ENCODE peak calls at places on chromosome 5, in four cellular contexts. U is right lobe of liver, K is tibial nerve, G is H1. L is an unnamed sample. For H3K27me3, the result is how much of the 10 kb centered on the place peaks cover.

GRCh38 chr5:78467744-78468357 is 107.4 kb downstream of the SCAMP1 start:
- DNase-seq in G (no peak), K (no peak), U (no peak), L (no peak)

GRCh38 chr5:139757727-139758509 is 37.7 kb upstream of the PSD2 start:
- DNase-seq in K (no peak), G (no peak), U (no peak), L (no peak)

GRCh38 chr5:143968071-143968878 is 156.3 kb downstream of the HMHB1 start:
- DNase-seq in G (no peak), U (no peak), K (no peak), L (no peak)

GRCh38 chr5:30693326-30693725 is 500.2 kb upstream of the CDH6 start:
- DNase-seq in K (no peak), G (no peak), U (no peak), L (no peak)

GRCh38 chr5:39040875-39041274 is 33.3 kb downstream of the RICTOR start:
- DNase-seq in U (peak), G (no peak), K (no peak), L (no peak)

GRCh38 chr5:31598640-31599611 is 40.0 kb upstream of the PDZD2 start:
- DNase-seq in K (no peak), G (no peak), U (no peak), L (no peak)

GRCh38 chr5:56478062-56478461 is 244.9 kb upstream of the ANKRD55 start:
- DNase-seq in U (no peak), G (no peak), K (no peak), L (no peak)

GRCh38 chr5:44884036-44884435 is 75.3 kb downstream of the MRPS30 start:
- DNase-seq in G (no peak), K (no peak), U (no peak), L (no peak)

GRCh38 chr5:96963267-96963666 is 27.4 kb downstream of the LNPEP start:
- DNase-seq in U (no peak), K (peak), G (no peak), L (no peak)

GRCh38 chr5:38670878-38671277 is 114.4 kb upstream of the LIFR start:
- DNase-seq in G (no peak), K (peak), U (no peak), L (no peak)

GRCh38 chr5:44603496-44604272 is 205.1 kb upstream of the MRPS30 start:
- DNase-seq in G (no peak), K (no peak), U (no peak), L (no peak)

GRCh38 chr5:121819661-121820261 is 31.9 kb upstream of the FTMT start:
- DNase-seq in G (no peak), U (no peak), K (no peak), L (no peak)

GRCh38 chr5:5373351-5374033 is 49.0 kb upstream of the ICE1 start:
- DNase-seq in G (no peak), K (no peak), U (no peak), L (no peak)

GRCh38 chr5:173554038-173554955 is 62.2 kb downstream of the BOD1 start:
- DNase-seq in G (no peak), K (no peak), U (no peak), L (no peak)

GRCh38 chr5:115842089-115842881 is 550 bp downstream of the AP3S1 start:
- DNase-seq in G (no peak), K (no peak), U (no peak), L (no peak)

GRCh38 chr5:86968311-86968753 is 299.4 kb upstream of the RASA1 start:
- DNase-seq in G (no peak), K (no peak), U (no peak), L (no peak)

GRCh38 chr5:10521466-10522223 is 42.2 kb upstream of the ANKRD33B start:
- DNase-seq in G (no peak), U (no peak), K (no peak), L (no peak)

GRCh38 chr5:149447373-149448367 is 68.6 kb upstream of the IL17B start:
- DNase-seq in K (no peak), U (no peak), G (no peak), L (no peak)

GRCh38 chr5:65769539-65769938 is 47.5 kb downstream of the NLN start:
- DNase-seq in K (no peak), G (no peak), U (no peak), L (no peak)

GRCh38 chr5:76273491-76273890 is 129.6 kb upstream of the IQGAP2 start:
- DNase-seq in K (no peak), U (peak), G (no peak), L (no peak)

GRCh38 chr5:95446560-95447221 is 55.5 kb downstream of the FAM81B start:
- DNase-seq in K (no peak), U (no peak), G (no peak), L (no peak)

GRCh38 chr5:10329808-10330481 is 22.2 kb upstream of the CMBL start:
- DNase-seq in U (no peak), G (no peak), K (no peak), L (peak)

GRCh38 chr5:168578506-168579205 is 512 bp downstream of the PANK3 start:
- DNase-seq in K (no peak), U (no peak), G (no peak), L (no peak)

GRCh38 chr5:108382784-108383358 is 973 bp upstream of the FBXL17 start:
- DNase-seq in U (no peak), G (no peak), K (no peak), L (no peak)

GRCh38 chr5:142601432-142601831 is 84.5 kb downstream of the FGF1 start:
- DNase-seq in G (no peak), U (no peak), K (no peak), L (no peak)

GRCh38 chr5:116583085-116583766 is 8.6 kb upstream of the SEMA6A start:
- DNase-seq in U (no peak), K (no peak), G (no peak), L (no peak)

GRCh38 chr5:176535101-176535654 is 2.0 kb downstream of the RNF44 start:
- DNase-seq in U (no peak), K (no peak), G (no peak), L (no peak)

GRCh38 chr5:56270058-56270457 is 36.9 kb upstream of the ANKRD55 start:
- DNase-seq in U (no peak), G (no peak), K (no peak), L (no peak)

GRCh38 chr5:82692826-82693225 is 384.4 kb downstream of the TMEM167A start:
- DNase-seq in G (no peak), U (no peak), K (no peak), L (no peak)

GRCh38 chr5:36787365-36787764 is 89.2 kb upstream of the NIPBL start:
- DNase-seq in U (peak), G (no peak), K (no peak), L (no peak)

GRCh38 chr5:10760033-10760975 is 730 bp downstream of the DAP start:
- DNase-seq in U (peak), K (no peak), G (no peak), L (no peak)

GRCh38 chr5:141434006-141434405 is 3.7 kb downstream of the PCDHGA12 start:
- DNase-seq in G (no peak), K (no peak), U (no peak), L (no peak)

GRCh38 chr5:1259806-1260480 is 34.8 kb downstream of the SLC6A18 start:
- DNase-seq in U (no peak), K (no peak), G (no peak), L (no peak)

GRCh38 chr5:1315709-1316587 is 21.1 kb upstream of the TERT start:
- DNase-seq in U (peak), G (no peak), K (no peak), L (no peak)

GRCh38 chr5:87787640-87788039 is 374.9 kb upstream of the CCNH start:
- DNase-seq in G (peak), U (no peak), K (no peak), L (no peak)

GRCh38 chr5:23235246-23235645 is 272.2 kb upstream of the PRDM9 start:
- DNase-seq in K (no peak), U (no peak), G (no peak), L (no peak)

GRCh38 chr5:133285583-133286021 is 233.8 kb downstream of the HSPA4 start:
- DNase-seq in U (peak), G (no peak), K (no peak), L (no peak)

GRCh38 chr5:115561176-115561575 is 16.6 kb upstream of the FEM1C start:
- DNase-seq in U (no peak), G (no peak), K (no peak), L (no peak)

GRCh38 chr5:160342413-160342941 is 27.9 kb downstream of the C1QTNF2 start:
- DNase-seq in G (no peak), K (no peak), U (no peak), L (no peak)

GRCh38 chr5:106481375-106481774 is 1189.4 kb downstream of the EFNA5 start:
- DNase-seq in U (no peak), K (no peak), G (no peak), L (no peak)
- H3K27ac ChIP-seq in U (no peak), K (no peak), G (no peak), L (no peak)

DNA sequence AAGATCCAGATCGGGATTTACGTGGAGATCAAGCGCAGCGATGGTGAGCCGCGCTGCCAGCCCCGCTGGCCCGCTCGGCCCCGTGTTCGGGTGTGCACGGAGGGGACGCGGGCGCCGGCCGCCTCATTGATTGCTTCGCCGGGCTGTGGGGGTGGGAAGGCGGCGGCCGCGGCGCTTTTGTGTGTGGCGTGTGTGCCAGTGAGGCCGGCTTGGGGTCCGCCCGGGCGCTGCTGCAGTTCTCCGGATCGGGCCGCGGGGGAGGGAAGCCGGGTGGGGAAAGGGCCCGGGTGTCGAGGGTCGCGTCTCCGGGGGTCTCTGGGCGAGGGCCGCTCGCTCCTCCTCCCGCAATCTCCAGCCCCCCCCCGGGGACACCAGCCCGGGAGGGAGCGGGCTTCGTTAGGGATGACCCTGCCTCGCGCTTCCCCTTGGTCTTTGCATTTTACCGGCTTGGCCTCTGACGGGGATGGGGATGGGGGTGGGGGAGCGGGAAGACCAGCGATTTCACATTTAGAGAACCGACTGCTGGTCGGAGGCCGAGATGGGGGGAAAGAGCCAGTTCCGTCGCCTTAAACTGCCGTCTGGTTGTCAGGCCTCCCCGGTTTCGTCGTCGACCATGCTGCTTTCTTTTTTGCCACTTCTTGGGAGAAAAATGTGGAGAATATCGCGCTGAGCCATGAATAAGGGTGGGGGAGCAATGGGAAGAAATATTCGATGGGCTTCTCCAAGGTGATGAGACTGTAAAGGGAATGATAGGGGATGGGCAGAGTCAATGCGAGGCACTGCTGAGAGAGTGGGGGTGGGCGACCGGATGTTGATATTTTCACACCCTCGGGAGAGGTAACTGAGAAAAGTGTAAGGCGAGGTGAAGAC is 723 bp downstream of the KIF2A start:
- DNase-seq in K (no peak), G (no peak), U (no peak), L (no peak)
- TF ChIP-seq POLR2A in K (no peak), G (peak), U (no peak), L (no peak)

GRCh38 chr5:166340039-166340438 is 1951.4 kb upstream of the WWC1 start:
- DNase-seq in U (no peak), G (no peak), K (no peak), L (no peak)

GRCh38 chr5:166341708-166342329 is 1949.6 kb upstream of the WWC1 start:
- DNase-seq in U (no peak), G (no peak), K (no peak), L (no peak)

GRCh38 chr5:166342330-166342891 is 1949.0 kb upstream of the WWC1 start:
- DNase-seq in U (no peak), K (no peak), G (no peak), L (no peak)

GRCh38 chr5:166338801-166339200 is 1952.6 kb upstream of the WWC1 start:
- DNase-seq in K (no peak), U (no peak), G (no peak), L (no peak)
- H3K27me3 ChIP-seq in K (under half), U (under half), G (under half), L (under half)

GRCh38 chr5:54362992-54363630 is 52.7 kb upstream of the ARL15 start:
- DNase-seq in K (no peak), U (no peak), G (no peak), L (no peak)
- H3K27ac ChIP-seq in K (no peak), U (no peak), G (no peak), L (no peak)

GRCh38 chr5:34929150-34929719 is at the start of gene DNAJC21:
- DNase-seq in G (peak), U (peak), K (peak), L (peak)
- TF ChIP-seq POLR2A in G (no peak), U (peak), K (no peak), L (no peak)

DNA sequence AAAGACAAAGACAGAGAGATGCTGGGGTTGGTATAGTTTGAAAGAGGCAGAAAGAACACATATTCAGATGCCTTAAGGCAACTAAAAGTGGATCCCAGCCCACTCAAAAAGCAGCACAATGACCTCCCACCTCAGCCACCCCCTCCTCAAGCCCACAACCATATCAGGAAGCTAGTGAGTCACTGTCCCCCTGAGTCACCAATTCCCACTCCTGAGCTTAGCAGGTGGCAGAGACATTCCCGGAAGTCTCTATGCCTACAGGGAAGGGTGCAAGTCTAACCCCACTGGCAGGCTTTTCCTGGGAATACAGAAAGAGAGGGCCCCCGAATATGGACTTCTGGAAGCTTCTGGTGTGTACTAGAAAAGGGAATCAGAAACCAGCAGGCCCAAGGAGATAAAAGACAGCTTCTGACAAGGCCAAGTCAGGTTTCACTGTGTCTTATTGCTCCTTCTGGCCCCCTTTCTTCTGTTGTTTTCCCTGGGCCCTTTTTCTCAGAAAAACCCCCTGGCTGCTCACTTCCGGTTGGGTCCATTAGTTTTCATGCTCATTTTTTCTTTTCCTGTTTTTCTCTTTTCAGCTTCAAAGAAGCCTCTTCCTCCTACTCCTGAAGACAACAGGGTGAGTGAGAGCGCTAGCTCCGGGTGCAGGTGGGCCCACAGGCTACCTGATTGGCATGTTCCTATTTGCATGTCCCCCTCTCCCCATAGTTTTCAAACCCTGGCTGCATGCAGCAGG is 36.8 kb downstream of the ITK start:
- DNase-seq in U (no peak), K (no peak), G (no peak), L (no peak)
- H3K27me3 ChIP-seq in U (under half), K (under half), G (under half), L (under half)

GRCh38 chr5:172437445-172438303 is 16.7 kb downstream of the SH3PXD2B start:
- DNase-seq in G (no peak), U (peak), K (no peak), L (no peak)
- H3K27ac ChIP-seq in G (no peak), U (no peak), K (peak), L (peak)

L was measured in vagina.